ENCODE peak calls at places on chromosomes 7 and 10, in six cellular contexts. A is adrenal gland, Q is Daoy, P is HT1080, U is lung microvascular endothelial cell, J is iPS-NIHi11. F is an unnamed sample.

GRCh38 chr7:12674861-12675260 is 12.6 kb upstream of the ARL4A start:
- DNase-seq in Q (peak; percentile 33), U (peak; percentile 76), A (peak; percentile 72), J (peak; percentile 48), P (no peak), F (no peak)

GRCh38 chr10:15877836-15878576 is 17.7 kb upstream of the MINDY3 start:
- DNase-seq in P (no peak), U (no peak), A (no peak), J (no peak), Q (no peak), F (no peak)

GRCh38 chr7:121960678-121961461 is 87.9 kb downstream of the PTPRZ1 start:
- DNase-seq in J (peak; percentile 8), A (no peak), P (peak; percentile 95), Q (peak; percentile 94), U (peak; percentile 1), F (no peak)

GRCh38 chr10:62980697-62981495 is 152.2 kb upstream of the NRBF2 start:
- DNase-seq in P (peak; percentile 80), A (no peak), Q (peak; percentile 21), J (no peak), U (no peak), F (no peak)

GRCh38 chr7:48158404-48158803 is 12.9 kb upstream of the ABCA13 start:
- DNase-seq in J (no peak), A (no peak), P (peak; percentile 20), Q (no peak), U (no peak), F (no peak)

GRCh38 chr10:48287417-48288391 is 13.2 kb upstream of the FRMPD2 start:
- DNase-seq in Q (no peak), A (no peak), J (no peak), U (no peak), P (no peak), F (no peak)

GRCh38 chr7:25173184-25173583 is 48.1 kb upstream of the CYCS start:
- DNase-seq in J (no peak), Q (no peak), U (no peak), P (no peak), A (no peak), F (no peak)

GRCh38 chr10:114393482-114393881 is 10.8 kb downstream of the AFAP1L2 start:
- DNase-seq in P (peak; percentile 60), A (no peak), Q (peak; percentile 51), U (no peak), J (no peak), F (no peak)

F was measured in CD8-positive, alpha-beta memory T cell.